ENCODE peak calls at places on chromosome 21, in nine cellular contexts. M, L, Y, F, E, P, S, H and V are unnamed samples.

GRCh38 chr21:37149411-37149810 is 76.4 kb downstream of the TTC3 start:
- DNase-seq in M (no peak), L (no peak), Y (no peak), F (peak), E (no peak), P (no peak), S (no peak), H (no peak), V (no peak)

GRCh38 chr21:35090403-35090802 is 41.3 kb upstream of the RUNX1 start:
- DNase-seq in M (no peak), L (no peak), Y (no peak), F (no peak), E (no peak), P (no peak), S (no peak), H (no peak), V (no peak)

GRCh38 chr21:39048064-39048463 is 135.2 kb downstream of the PSMG1 start:
- DNase-seq in M (no peak), L (no peak), Y (no peak), F (peak), E (no peak), P (no peak), S (no peak), H (peak), V (no peak)

GRCh38 chr21:19433623-19434022 is 1030.0 kb upstream of the TMPRSS15 start:
- DNase-seq in M (no peak), L (no peak), Y (no peak), F (no peak), E (no peak), P (no peak), S (no peak), H (no peak), V (no peak)

GRCh38 chr21:45517249-45518065 is 24.8 kb downstream of the SLC19A1 start:
- DNase-seq in M (no peak), L (no peak), Y (no peak), F (no peak), E (peak), P (no peak), S (no peak), H (no peak), V (no peak)

GRCh38 chr21:40595806-40596205 is 251.2 kb downstream of the DSCAM start:
- DNase-seq in M (no peak), L (no peak), Y (no peak), F (no peak), E (no peak), P (no peak), S (no peak), H (no peak), V (no peak)

GRCh38 chr21:41065539-41065938 is 102.4 kb upstream of the BACE2 start:
- DNase-seq in M (no peak), L (no peak), Y (no peak), F (no peak), E (no peak), P (no peak), S (no peak), H (no peak), V (no peak)

GRCh38 chr21:20971296-20971921 is 26.8 kb upstream of the NCAM2 start:
- DNase-seq in M (peak), L (peak), Y (peak), F (peak), E (no peak), P (no peak), S (no peak), H (peak), V (no peak)

GRCh38 chr21:41641821-41642368 is 125.0 kb downstream of the RIPK4 start:
- DNase-seq in M (peak), L (peak), Y (peak), F (peak), E (no peak), P (no peak), S (no peak), H (no peak), V (no peak)

GRCh38 chr21:35198004-35198403 is 148.9 kb upstream of the RUNX1 start:
- DNase-seq in M (no peak), L (no peak), Y (no peak), F (peak), E (no peak), P (no peak), S (peak), H (no peak), V (no peak)

GRCh38 chr21:45332981-45333582 is 45.4 kb upstream of the POFUT2 start:
- DNase-seq in M (no peak), L (no peak), Y (no peak), F (no peak), E (peak), P (no peak), S (no peak), H (no peak), V (no peak)

GRCh38 chr21:35850029-35850428 is 210.3 kb downstream of the SETD4 start:
- DNase-seq in M (peak), L (no peak), Y (no peak), F (peak), E (no peak), P (no peak), S (no peak), H (no peak), V (no peak)

GRCh38 chr21:46096997-46097825 is 701 bp upstream of the COL6A2 start:
- DNase-seq in M (no peak), L (peak), Y (no peak), F (no peak), E (peak), P (peak), S (no peak), H (peak), V (peak)

GRCh38 chr21:37145635-37146111 is 72.6 kb downstream of the TTC3 start:
- DNase-seq in M (no peak), L (no peak), Y (peak), F (peak), E (no peak), P (no peak), S (peak), H (no peak), V (no peak)

GRCh38 chr21:20404915-20405314 is 593.3 kb upstream of the NCAM2 start:
- DNase-seq in M (no peak), L (no peak), Y (no peak), F (no peak), E (no peak), P (no peak), S (no peak), H (no peak), V (no peak)

GRCh38 chr21:35217504-35218060 is 168.5 kb upstream of the RUNX1 start:
- DNase-seq in M (no peak), L (no peak), Y (peak), F (peak), E (no peak), P (no peak), S (peak), H (peak), V (no peak)

GRCh38 chr21:38486705-38487104 is 11.6 kb downstream of the ERG start:
- DNase-seq in M (no peak), L (no peak), Y (no peak), F (no peak), E (no peak), P (no peak), S (no peak), H (no peak), V (no peak)

GRCh38 chr21:36596174-36596573 is 102.7 kb upstream of the SIM2 start:
- DNase-seq in M (no peak), L (no peak), Y (no peak), F (no peak), E (no peak), P (no peak), S (no peak), H (no peak), V (no peak)

GRCh38 chr21:42039470-42039901 is 29.3 kb upstream of the ZBTB21 start:
- DNase-seq in M (peak), L (peak), Y (no peak), F (peak), E (peak), P (no peak), S (no peak), H (peak), V (no peak)

GRCh38 chr21:45353200-45353599 is 51.8 kb upstream of the COL18A1 start:
- DNase-seq in M (no peak), L (no peak), Y (no peak), F (no peak), E (no peak), P (no peak), S (no peak), H (no peak), V (no peak)

GRCh38 chr21:25458484-25458883 is 148.8 kb downstream of the MRPL39 start:
- DNase-seq in M (no peak), L (no peak), Y (no peak), F (no peak), E (no peak), P (no peak), S (no peak), H (no peak), V (no peak)

GRCh38 chr21:14487490-14488432 is 58.4 kb downstream of the SAMSN1 start:
- DNase-seq in M (no peak), L (no peak), Y (no peak), F (no peak), E (no peak), P (no peak), S (no peak), H (no peak), V (no peak)

GRCh38 chr21:36207577-36208320 is 51.1 kb downstream of the DOP1B start:
- DNase-seq in M (no peak), L (no peak), Y (peak), F (peak), E (no peak), P (no peak), S (no peak), H (no peak), V (no peak)

GRCh38 chr21:28540514-28540913 is 452.2 kb downstream of the LTN1 start:
- DNase-seq in M (no peak), L (no peak), Y (no peak), F (peak), E (no peak), P (no peak), S (no peak), H (no peak), V (no peak)

GRCh38 chr21:44995257-44995941 is 55.6 kb downstream of the SLX9 start:
- DNase-seq in M (no peak), L (no peak), Y (no peak), F (no peak), E (peak), P (no peak), S (no peak), H (no peak), V (no peak)

DNA sequence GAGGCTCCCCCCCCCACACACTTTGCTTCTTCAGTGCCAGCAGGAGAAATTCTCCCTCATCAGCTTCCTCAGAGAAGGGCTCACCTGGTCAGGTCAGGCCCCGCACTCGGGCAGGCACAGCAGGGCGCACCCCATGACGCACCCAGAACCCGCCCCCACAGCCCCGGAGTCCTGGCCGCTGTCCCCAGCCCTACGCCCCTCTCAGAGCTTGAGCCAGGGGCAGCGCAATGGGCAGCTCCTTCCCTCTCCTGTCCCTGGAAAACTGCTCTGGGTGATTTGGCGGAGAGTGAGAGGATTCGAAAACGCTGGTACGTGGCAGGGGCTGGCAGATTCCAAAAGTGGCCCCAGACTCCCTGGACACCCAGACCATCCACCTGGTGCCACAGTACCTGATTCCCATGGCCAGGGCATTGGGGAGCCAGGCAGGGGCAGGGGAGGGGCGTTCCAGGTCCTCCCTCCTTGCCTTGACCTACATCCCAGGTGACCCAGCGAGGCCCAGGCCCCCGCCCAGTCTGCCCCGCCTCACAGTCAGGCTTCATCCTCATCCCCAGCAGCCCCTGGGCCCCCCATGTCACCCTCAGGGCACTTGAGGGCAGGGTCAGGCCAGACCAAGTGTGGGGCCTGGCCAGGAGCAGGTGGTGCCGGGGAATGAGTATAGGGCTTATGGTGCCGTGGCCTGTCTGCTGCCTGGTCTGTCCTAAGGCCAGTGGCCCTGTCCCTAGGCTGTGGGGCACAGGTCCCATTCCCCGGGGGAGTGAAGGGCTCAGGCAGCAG is 23.8 kb downstream of the RRP1 start:
- DNase-seq in M (no peak), L (no peak), Y (no peak), F (no peak), E (no peak), P (no peak), S (no peak), H (no peak), V (no peak)
- TF ChIP-seq POLR2A in M (no peak), L (no peak), Y (no peak), F (no peak), E (no peak), P (no peak), S (no peak), H (no peak), V (no peak)

DNA sequence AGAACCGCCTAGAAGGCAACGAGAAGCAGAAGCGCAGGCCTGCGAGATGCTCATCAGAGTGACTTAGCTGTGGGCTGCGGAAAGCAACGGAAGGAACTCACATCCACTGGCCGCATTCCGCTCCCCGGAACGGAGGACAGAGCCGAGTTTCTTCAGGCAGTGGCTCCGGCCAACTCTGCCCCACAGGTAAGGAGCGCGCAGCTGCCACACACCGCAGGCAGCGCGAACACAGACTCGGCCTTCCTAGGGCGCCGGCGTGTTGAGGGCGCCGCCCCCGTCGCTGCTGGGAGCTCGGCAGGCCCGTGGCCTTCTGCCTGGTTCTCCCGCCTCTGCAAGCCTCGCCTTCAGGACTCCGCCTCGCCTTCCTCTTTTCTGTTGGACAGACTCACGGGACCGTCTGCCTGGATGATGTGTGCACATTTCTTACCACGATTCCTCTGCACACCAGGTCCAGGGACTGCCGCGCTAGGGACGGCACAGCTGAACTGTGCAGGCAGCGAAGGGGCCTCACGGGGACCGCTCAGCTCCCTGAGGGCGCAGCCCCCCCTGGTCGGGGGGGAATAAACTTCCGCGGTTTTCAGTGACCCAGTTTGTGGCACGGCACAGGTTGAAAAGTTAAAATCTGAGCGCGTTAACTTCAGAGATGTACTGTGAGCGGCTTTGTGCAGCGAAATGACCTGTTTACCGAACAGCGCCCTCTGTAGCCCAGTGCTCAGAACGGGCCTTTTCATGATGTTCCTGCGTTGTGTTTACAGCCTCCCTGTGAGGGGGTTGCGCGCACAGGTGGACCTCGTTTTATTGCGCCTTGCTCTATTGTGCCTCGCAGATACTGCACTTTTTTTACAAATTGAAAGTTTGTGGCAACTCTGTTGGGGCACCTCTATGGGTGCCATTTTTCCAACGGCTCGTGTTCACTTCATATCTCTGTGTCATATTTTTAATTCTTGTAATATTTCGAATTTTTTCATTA is 15.8 kb downstream of the TCP10L start:
- DNase-seq in M (peak), L (peak), Y (peak), F (peak), E (peak), P (no peak), S (peak), H (peak), V (peak)
- TF ChIP-seq POLR2A in M (no peak), L (peak), Y (peak), F (no peak), E (no peak), P (no peak), S (peak), H (no peak), V (no peak)

GRCh38 chr21:18204931-18205330 is 39.7 kb upstream of the CHODL start:
- DNase-seq in M (no peak), L (no peak), Y (no peak), F (no peak), E (no peak), P (no peak), S (no peak), H (no peak), V (no peak)
- TF ChIP-seq POLR2A in M (no peak), L (no peak), Y (no peak), F (no peak), E (no peak), P (no peak), S (no peak), H (no peak), V (no peak)

GRCh38 chr21:33940846-33941245 is 25.2 kb upstream of the ATP5PO start:
- DNase-seq in M (no peak), L (no peak), Y (no peak), F (peak), E (no peak), P (no peak), S (no peak), H (peak), V (no peak)
- TF ChIP-seq POLR2A in M (no peak), L (no peak), Y (no peak), F (no peak), E (no peak), P (no peak), S (no peak), H (peak), V (no peak)